ENCODE peak calls at places on chromosome 9, in seven cellular contexts. T is H1, O is HepG2, C is GM12878, H is K562, N is HCT116, K is SK-N-SH. D is an unnamed sample.

GRCh38 chr9:123326662-123327093 is 29.3 kb upstream of the CRB2 start:
- DNase-seq in T (no peak), O (no peak), C (no peak), H (peak), N (no peak), K (no peak), D (no peak)

GRCh38 chr9:38285236-38285635 is 107.3 kb upstream of the ALDH1B1 start:
- DNase-seq in T (no peak), O (no peak), C (no peak), H (no peak), N (no peak), K (no peak), D (no peak)

GRCh38 chr9:76534031-76534430 is 75.0 kb downstream of the GCNT1 start:
- DNase-seq in T (no peak), O (no peak), C (no peak), H (no peak), N (no peak), K (no peak), D (no peak)

GRCh38 chr9:88258012-88258411 is 119.7 kb upstream of the SPATA31C2 start:
- DNase-seq in T (no peak), O (no peak), C (no peak), H (no peak), N (no peak), K (no peak), D (no peak)

GRCh38 chr9:73810585-73811215 is 659.0 kb downstream of the ANXA1 start:
- DNase-seq in T (no peak), O (no peak), C (no peak), H (no peak), N (no peak), K (no peak), D (no peak)

GRCh38 chr9:34650816-34651215 is 1.2 kb upstream of the IL11RA start:
- DNase-seq in T (no peak), O (no peak), C (no peak), H (no peak), N (no peak), K (peak), D (no peak)

GRCh38 chr9:114156311-114156657 is 947 bp downstream of the COL27A1 start:
- DNase-seq in T (no peak), O (no peak), C (no peak), H (no peak), N (no peak), K (no peak), D (no peak)

GRCh38 chr9:122719218-122719617 is 4.6 kb upstream of the OR1L4 start:
- DNase-seq in T (no peak), O (peak), C (no peak), H (no peak), N (no peak), K (no peak), D (no peak)

GRCh38 chr9:71121275-71122168 is at the start of gene TRPM3:
- DNase-seq in T (peak), O (no peak), C (no peak), H (no peak), N (no peak), K (no peak), D (no peak)

GRCh38 chr9:122948313-122948712 is 7.5 kb downstream of the RABGAP1 start:
- DNase-seq in T (no peak), O (no peak), C (no peak), H (no peak), N (no peak), K (no peak), D (no peak)

GRCh38 chr9:35267716-35268115 is 105.9 kb downstream of the UNC13B start:
- DNase-seq in T (no peak), O (no peak), C (no peak), H (no peak), N (no peak), K (no peak), D (no peak)

GRCh38 chr9:1005043-1005667 is 28.7 kb downstream of the DMRT3 start:
- DNase-seq in T (no peak), O (peak), C (peak), H (peak), N (peak), K (peak), D (peak)

GRCh38 chr9:129757045-129757444 is 4.2 kb upstream of the PTGES start:
- DNase-seq in T (no peak), O (no peak), C (no peak), H (no peak), N (no peak), K (no peak), D (no peak)

GRCh38 chr9:133848471-133848870 is 110.3 kb upstream of the SARDH start:
- DNase-seq in T (no peak), O (no peak), C (no peak), H (no peak), N (no peak), K (no peak), D (no peak)

GRCh38 chr9:114207034-114207815 is 51.9 kb downstream of the COL27A1 start:
- DNase-seq in T (no peak), O (no peak), C (no peak), H (no peak), N (no peak), K (no peak), D (no peak)

GRCh38 chr9:87428659-87429058 is 69.0 kb upstream of the DAPK1 start:
- DNase-seq in T (no peak), O (no peak), C (no peak), H (no peak), N (no peak), K (no peak), D (no peak)

GRCh38 chr9:80401243-80401642 is 829.5 kb downstream of the TLE4 start:
- DNase-seq in T (no peak), O (no peak), C (no peak), H (no peak), N (no peak), K (no peak), D (no peak)

GRCh38 chr9:124551472-124552339 is 44.5 kb upstream of the NR5A1 start:
- DNase-seq in T (peak), O (peak), C (peak), H (peak), N (peak), K (peak), D (peak)

GRCh38 chr9:73118898-73119554 is 32.6 kb upstream of the ANXA1 start:
- DNase-seq in T (no peak), O (no peak), C (no peak), H (no peak), N (peak), K (no peak), D (no peak)

GRCh38 chr9:61665829-61666228 is 476.0 kb downstream of the SPATA31A7 start:
- DNase-seq in T (no peak), O (no peak), C (no peak), H (no peak), N (no peak), K (no peak), D (no peak)

GRCh38 chr9:114849450-114849849 is 43.6 kb upstream of the TNFSF15 start:
- DNase-seq in T (no peak), O (no peak), C (no peak), H (no peak), N (no peak), K (no peak), D (no peak)

GRCh38 chr9:69946800-69947437 is 96.7 kb upstream of the MAMDC2 start:
- DNase-seq in T (no peak), O (peak), C (no peak), H (peak), N (peak), K (no peak), D (peak)

GRCh38 chr9:98040212-98040611 is 16.3 kb upstream of the NANS start:
- DNase-seq in T (no peak), O (no peak), C (no peak), H (no peak), N (no peak), K (no peak), D (no peak)

GRCh38 chr9:73270967-73271722 is 119.5 kb downstream of the ANXA1 start:
- DNase-seq in T (no peak), O (peak), C (no peak), H (no peak), N (peak), K (no peak), D (no peak)

GRCh38 chr9:93064392-93065124 is 6.1 kb downstream of the SUSD3 start:
- DNase-seq in T (no peak), O (no peak), C (peak), H (peak), N (no peak), K (no peak), D (no peak)

GRCh38 chr9:97557606-97558095 is 56.2 kb downstream of the TMOD1 start:
- DNase-seq in T (no peak), O (no peak), C (no peak), H (no peak), N (no peak), K (peak), D (no peak)

GRCh38 chr9:122307925-122308324 is 43.2 kb downstream of the MRRF start:
- DNase-seq in T (no peak), O (no peak), C (no peak), H (no peak), N (no peak), K (no peak), D (no peak)

GRCh38 chr9:16960084-16960483 is 89.6 kb upstream of the BNC2 start:
- DNase-seq in T (no peak), O (no peak), C (no peak), H (no peak), N (no peak), K (no peak), D (no peak)

DNA sequence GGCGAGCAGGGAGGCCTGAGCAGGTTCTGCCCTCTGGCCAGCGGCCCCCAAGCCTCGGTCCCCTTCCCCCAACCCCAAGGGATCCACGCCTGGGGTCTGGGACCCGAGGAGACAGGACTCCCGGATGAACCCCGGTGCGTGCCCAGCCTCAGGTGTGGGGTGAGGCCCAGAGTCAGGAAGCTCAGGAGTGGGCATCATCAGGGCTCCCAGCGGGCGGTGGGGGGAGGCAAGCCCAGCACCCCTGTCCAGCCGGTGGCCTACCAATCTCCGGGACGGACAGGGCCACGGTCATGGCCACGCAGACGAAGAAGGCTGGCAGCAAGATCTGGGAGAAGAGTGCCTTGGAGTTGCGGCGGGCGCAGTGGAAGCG is 14.5 kb downstream of the ABCA2 start:
- DNase-seq in T (no peak), O (no peak), C (no peak), H (no peak), N (no peak), K (no peak), D (no peak)
- TF ChIP-seq SIN3A in T (no peak), O (no peak), C (no peak), H (no peak), N (no peak), K (no peak), D (no peak)

GRCh38 chr9:95980262-95981125 is 105.0 kb downstream of the ERCC6L2 start:
- DNase-seq in T (no peak), O (no peak), C (no peak), H (no peak), N (no peak), K (no peak), D (no peak)

GRCh38 chr9:95981741-95982390 is 106.4 kb downstream of the ERCC6L2 start:
- DNase-seq in T (no peak), O (no peak), C (no peak), H (no peak), N (no peak), K (no peak), D (no peak)

GRCh38 chr9:95991326-95991725 is 115.8 kb downstream of the ERCC6L2 start:
- DNase-seq in T (no peak), O (no peak), C (no peak), H (no peak), N (no peak), K (no peak), D (no peak)

GRCh38 chr9:95989304-95989703 is 113.8 kb downstream of the ERCC6L2 start:
- DNase-seq in T (no peak), O (no peak), C (no peak), H (no peak), N (no peak), K (no peak), D (no peak)

GRCh38 chr9:95985656-95986055 is 110.2 kb downstream of the ERCC6L2 start:
- DNase-seq in T (no peak), O (no peak), C (no peak), H (no peak), N (no peak), K (no peak), D (no peak)
- H3K27ac ChIP-seq in T (no peak), O (no peak), C (no peak), H (no peak), N (no peak), K (no peak), D (no peak)

DNA sequence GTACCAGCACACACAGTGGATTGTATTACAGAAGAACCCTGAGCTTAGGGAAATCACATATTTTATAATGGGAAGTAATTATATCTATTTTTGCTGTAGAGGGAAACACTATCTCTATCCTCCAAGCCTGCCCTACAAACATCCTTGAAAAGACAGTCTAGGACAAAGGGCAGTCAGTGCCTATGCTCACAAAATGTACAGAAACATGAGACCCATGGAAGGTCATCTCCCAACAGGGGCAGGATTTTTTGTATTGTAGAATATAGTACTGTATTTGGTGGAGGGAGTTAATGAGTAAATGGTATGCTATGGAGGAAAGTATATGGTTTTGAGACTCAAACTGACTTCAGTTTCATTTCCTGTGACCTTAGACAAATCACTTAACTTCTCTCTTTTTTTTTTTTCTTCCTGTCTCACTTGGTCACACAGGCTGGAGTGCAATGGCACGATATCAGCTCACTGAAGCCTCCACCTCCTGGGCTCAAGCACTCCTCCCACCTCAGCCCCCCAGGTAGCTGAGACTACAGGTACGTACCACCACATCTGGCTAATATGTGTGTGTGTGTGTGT is 5.8 kb upstream of the RAB14 start:
- DNase-seq in T (no peak), O (no peak), C (peak), H (no peak), N (no peak), K (no peak), D (no peak)
- TF ChIP-seq SIN3A in T (no peak), O (no peak), C (no peak), H (no peak), N (no peak), K (no peak), D (no peak)

DNA sequence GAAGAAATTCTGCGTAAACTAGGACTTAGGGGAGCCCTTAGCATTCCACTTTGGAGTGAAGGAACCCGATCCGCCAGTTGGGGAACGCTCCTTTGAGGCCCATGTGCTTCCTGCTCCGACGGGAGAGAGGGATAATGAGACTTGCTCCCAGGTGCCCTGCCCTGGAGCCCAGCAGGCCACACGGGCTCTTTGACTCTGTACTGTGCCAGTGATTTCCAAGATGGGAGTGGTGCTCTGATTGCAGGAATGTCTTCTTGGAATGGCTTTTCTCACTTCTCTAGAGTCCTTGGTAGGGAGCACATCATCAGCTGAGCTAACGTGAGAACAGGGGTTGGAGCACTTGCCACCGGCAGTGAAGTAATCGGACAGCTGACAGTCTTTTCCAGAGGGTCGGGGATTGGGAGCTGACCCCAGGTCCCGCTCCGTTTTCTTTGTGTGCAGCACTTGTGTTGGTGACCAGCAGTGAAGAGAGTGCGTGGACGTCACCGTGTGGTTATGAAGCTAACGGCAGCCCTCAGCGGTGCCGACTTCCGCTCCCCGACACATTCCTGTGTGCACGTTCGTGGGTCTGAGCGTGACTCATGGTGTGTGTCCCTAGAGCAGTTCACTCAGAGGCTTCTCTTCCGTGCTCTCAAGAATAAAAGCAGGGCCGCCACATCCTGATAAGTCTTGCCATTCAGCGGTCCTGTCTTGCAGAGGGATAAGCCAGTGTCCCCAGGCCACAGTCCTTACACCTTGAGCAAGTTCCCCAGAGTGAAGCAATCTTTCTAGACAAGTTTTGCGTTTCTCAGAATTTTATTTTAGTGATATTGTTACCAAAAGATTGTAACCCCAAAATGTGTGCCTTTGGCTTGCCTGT is 25.6 kb downstream of the ABL1 start:
- DNase-seq in T (no peak), O (no peak), C (no peak), H (peak), N (peak), K (no peak), D (no peak)
- H3K27ac ChIP-seq in T (no peak), O (no peak), C (no peak), H (peak), N (peak), K (peak), D (no peak)

GRCh38 chr9:131557855-131558548 is 12.7 kb downstream of the PRRT1B start:
- DNase-seq in T (no peak), O (no peak), C (no peak), H (no peak), N (no peak), K (no peak), D (no peak)

GRCh38 chr9:131559416-131560000 is 14.2 kb downstream of the PRRT1B start:
- DNase-seq in T (no peak), O (no peak), C (no peak), H (no peak), N (no peak), K (no peak), D (no peak)

GRCh38 chr9:131565369-131565768 is 20.0 kb downstream of the PRRT1B start:
- DNase-seq in T (no peak), O (no peak), C (no peak), H (no peak), N (no peak), K (no peak), D (no peak)

GRCh38 chr9:131566158-131566557 is 20.8 kb downstream of the PRRT1B start:
- DNase-seq in T (no peak), O (no peak), C (no peak), H (no peak), N (no peak), K (no peak), D (no peak)

GRCh38 chr9:131562032-131562959 is 17.0 kb downstream of the PRRT1B start:
- DNase-seq in T (no peak), O (peak), C (no peak), H (peak), N (no peak), K (no peak), D (no peak)
- TF ChIP-seq SIN3A in T (no peak), O (no peak), C (no peak), H (no peak), N (no peak), K (no peak), D (no peak)

GRCh38 chr9:89844075-89844474 is 239.3 kb downstream of the GADD45G start:
- DNase-seq in T (no peak), O (no peak), C (no peak), H (no peak), N (no peak), K (no peak), D (no peak)

GRCh38 chr9:89844535-89844934 is 239.7 kb downstream of the GADD45G start:
- DNase-seq in T (no peak), O (no peak), C (no peak), H (no peak), N (no peak), K (no peak), D (no peak)

GRCh38 chr9:89845321-89845720 is 240.5 kb downstream of the GADD45G start:
- DNase-seq in T (no peak), O (no peak), C (no peak), H (no peak), N (no peak), K (no peak), D (no peak)

GRCh38 chr9:89843591-89843990 is 238.8 kb downstream of the GADD45G start:
- DNase-seq in T (no peak), O (no peak), C (no peak), H (no peak), N (no peak), K (no peak), D (no peak)

DNA sequence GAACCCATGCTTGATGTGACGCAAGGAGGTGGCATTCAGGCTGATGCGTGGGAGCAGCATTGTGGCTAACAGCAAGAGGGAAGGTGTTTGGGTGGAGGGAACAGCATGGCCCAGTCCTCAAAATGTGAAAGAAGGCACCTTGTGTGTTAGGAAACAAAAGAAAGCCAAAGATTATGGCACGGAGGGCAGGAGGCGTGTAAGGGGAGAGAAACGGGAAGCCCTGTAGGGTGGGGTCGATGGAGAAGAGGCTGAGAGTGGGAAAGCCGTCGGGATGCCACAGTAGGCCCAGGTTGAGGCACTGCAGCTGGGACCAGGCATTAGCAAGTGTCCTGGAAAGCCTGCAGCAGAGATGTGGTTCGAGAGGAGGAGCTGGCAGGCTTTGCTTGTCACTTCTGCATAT is 241.1 kb downstream of the GADD45G start:
- DNase-seq in T (no peak), O (no peak), C (no peak), H (no peak), N (no peak), K (no peak), D (no peak)
- H3K27ac ChIP-seq in T (no peak), O (no peak), C (no peak), H (no peak), N (no peak), K (no peak), D (no peak)

DNA sequence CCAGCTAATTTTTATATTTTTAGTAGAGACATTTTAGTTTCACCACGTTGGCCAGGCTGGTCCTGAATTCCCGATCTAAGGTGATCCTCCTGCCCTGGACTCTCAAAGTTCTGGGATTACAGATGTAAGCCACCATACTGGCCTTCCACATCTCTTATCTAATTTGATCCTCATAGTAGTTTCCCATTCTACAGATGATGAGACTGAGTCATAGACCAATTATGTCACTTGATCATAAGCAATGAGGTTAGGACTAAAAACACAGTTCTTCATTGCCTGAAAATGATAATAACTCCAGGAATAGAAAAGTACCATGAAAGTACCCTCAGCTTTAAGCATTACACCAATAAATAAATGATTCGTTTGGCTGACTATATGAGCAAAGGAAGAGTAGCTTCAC is 389.5 kb downstream of the ACTL7B start:
- DNase-seq in T (no peak), O (no peak), C (no peak), H (no peak), N (no peak), K (no peak), D (no peak)
- TF ChIP-seq SIN3A in T (no peak), O (no peak), C (no peak), H (no peak), N (no peak), K (no peak), D (no peak)

D was measured in Panc1.